ENCODE peak calls at places on chromosome 11, in five cellular contexts. F, C, W, O and L are unnamed samples.

GRCh38 chr11:120229451-120230424 is 10.2 kb upstream of the POU2F3 start:
- DNase-seq in F (peak), C (peak), W (no peak), O (peak), L (no peak)

GRCh38 chr11:926341-926916 is 759 bp downstream of the AP2A2 start:
- DNase-seq in F (no peak), C (peak), W (no peak), O (peak), L (peak)

GRCh38 chr11:2653930-2654739 is 45.7 kb downstream of the KCNQ1OT1 start:
- DNase-seq in F (no peak), C (no peak), W (no peak), O (no peak), L (no peak)

GRCh38 chr11:64357904-64358535 is 942 bp upstream of the RPS6KA4 start:
- DNase-seq in F (no peak), C (peak), W (no peak), O (no peak), L (peak)

GRCh38 chr11:129247129-129247528 is 55.0 kb upstream of the ARHGAP32 start:
- DNase-seq in F (no peak), C (peak), W (no peak), O (no peak), L (no peak)

GRCh38 chr11:125201525-125202121 is 37.1 kb downstream of the PKNOX2 start:
- DNase-seq in F (no peak), C (no peak), W (no peak), O (no peak), L (peak)

GRCh38 chr11:3014314-3014938 is 22.3 kb upstream of the NAP1L4 start:
- DNase-seq in F (no peak), C (no peak), W (no peak), O (no peak), L (no peak)

GRCh38 chr11:129248618-129249017 is 56.5 kb upstream of the ARHGAP32 start:
- DNase-seq in F (no peak), C (peak), W (no peak), O (peak), L (peak)

GRCh38 chr11:63880031-63880841 is 36.7 kb downstream of the RCOR2 start:
- DNase-seq in F (no peak), C (peak), W (no peak), O (peak), L (no peak)

GRCh38 chr11:86041975-86042378 is 26.9 kb downstream of the PICALM start:
- DNase-seq in F (peak), C (peak), W (peak), O (peak), L (peak)

GRCh38 chr11:134126197-134126822 is 57.4 kb downstream of the JAM3 start:
- DNase-seq in F (no peak), C (peak), W (no peak), O (peak), L (peak)

GRCh38 chr11:40401132-40401853 is 1058.2 kb downstream of the LRRC4C start:
- DNase-seq in F (no peak), C (no peak), W (no peak), O (no peak), L (no peak)

GRCh38 chr11:76785513-76785912 is 2.4 kb downstream of the TSKU start:
- DNase-seq in F (no peak), C (no peak), W (no peak), O (no peak), L (no peak)

GRCh38 chr11:91730071-91730470 is 494.5 kb upstream of the FAT3 start:
- DNase-seq in F (no peak), C (no peak), W (no peak), O (no peak), L (peak)

GRCh38 chr11:91749231-91749630 is 475.4 kb upstream of the FAT3 start:
- DNase-seq in F (no peak), C (no peak), W (no peak), O (no peak), L (no peak)

GRCh38 chr11:93370260-93370659 is 39.7 kb downstream of the DEUP1 start:
- DNase-seq in F (no peak), C (peak), W (no peak), O (peak), L (no peak)

GRCh38 chr11:114848027-114848426 is 169.7 kb downstream of the NXPE2 start:
- DNase-seq in F (no peak), C (no peak), W (no peak), O (no peak), L (no peak)

GRCh38 chr11:17402486-17402885 is 14.0 kb upstream of the KCNJ11 start:
- DNase-seq in F (no peak), C (no peak), W (no peak), O (no peak), L (no peak)

GRCh38 chr11:27319065-27319464 is 44.0 kb downstream of the CCDC34 start:
- DNase-seq in F (no peak), C (peak), W (peak), O (no peak), L (no peak)

GRCh38 chr11:65391007-65391406 is 4.6 kb downstream of the FRMD8 start:
- DNase-seq in F (no peak), C (peak), W (no peak), O (peak), L (no peak)

GRCh38 chr11:61727401-61727811 is 25.0 kb upstream of the MYRF start:
- DNase-seq in F (no peak), C (no peak), W (no peak), O (no peak), L (no peak)

GRCh38 chr11:45073575-45074225 is 72.7 kb upstream of the PRDM11 start:
- DNase-seq in F (peak), C (no peak), W (no peak), O (no peak), L (no peak)

GRCh38 chr11:83681944-83682644 is 395.9 kb upstream of the CCDC90B start:
- DNase-seq in F (no peak), C (peak), W (no peak), O (no peak), L (no peak)
- H2AFZ ChIP-seq in F (peak), C (peak), W (no peak), O (no peak), L (peak)

GRCh38 chr11:96013459-96014213 is 89.7 kb upstream of the MTMR2 start:
- DNase-seq in F (peak), C (no peak), W (no peak), O (no peak), L (no peak)
- H2AFZ ChIP-seq in F (peak), C (no peak), W (no peak), O (no peak), L (no peak)

DNA sequence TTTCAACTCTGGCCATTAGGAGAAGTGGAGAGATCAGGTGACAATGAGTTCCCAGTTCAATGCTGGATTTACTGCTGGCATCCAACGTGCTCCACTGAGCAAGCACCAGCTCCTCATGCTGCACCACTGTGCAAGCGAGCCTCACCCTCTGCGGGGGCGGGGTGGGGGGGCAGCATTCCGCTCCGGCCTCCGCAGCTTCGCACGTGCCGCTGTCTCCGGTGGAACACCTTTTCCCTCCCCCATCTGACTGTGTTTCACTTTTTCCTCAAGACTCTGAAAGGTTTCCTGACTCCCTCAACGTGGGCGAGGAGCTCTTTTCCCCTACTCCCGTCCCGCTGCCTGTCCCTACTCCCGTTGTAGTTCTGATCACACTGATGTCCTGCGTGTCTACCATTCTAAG is 835 bp upstream of the RHOD start:
- DNase-seq in F (no peak), C (peak), W (no peak), O (no peak), L (peak)
- H2AFZ ChIP-seq in F (no peak), C (peak), W (peak), O (no peak), L (no peak)

GRCh38 chr11:13206086-13206640 is 71.4 kb upstream of the BMAL1 start:
- DNase-seq in F (no peak), C (no peak), W (no peak), O (no peak), L (no peak)
- H2AFZ ChIP-seq in F (no peak), C (peak), W (no peak), O (no peak), L (no peak)

GRCh38 chr11:11148104-11148509 is 204.9 kb downstream of the CSNK2A3 start:
- DNase-seq in F (no peak), C (peak), W (no peak), O (peak), L (peak)
- H2AFZ ChIP-seq in F (no peak), C (peak), W (no peak), O (no peak), L (peak)

GRCh38 chr11:33801821-33802413 is 27.6 kb upstream of the FBXO3 start:
- DNase-seq in F (no peak), C (peak), W (peak), O (no peak), L (no peak)
- H2AFZ ChIP-seq in F (no peak), C (peak), W (no peak), O (peak), L (peak)

GRCh38 chr11:15119352-15119751 is 4.6 kb downstream of the INSC start:
- DNase-seq in F (no peak), C (no peak), W (no peak), O (no peak), L (no peak)
- H2AFZ ChIP-seq in F (no peak), C (no peak), W (no peak), O (no peak), L (no peak)

GRCh38 chr11:121927789-121928188 is 188.2 kb downstream of the BLID start:
- DNase-seq in F (no peak), C (no peak), W (no peak), O (no peak), L (no peak)

GRCh38 chr11:121929581-121929980 is 186.4 kb downstream of the BLID start:
- DNase-seq in F (no peak), C (peak), W (no peak), O (peak), L (peak)

GRCh38 chr11:121930004-121930965 is 185.7 kb downstream of the BLID start:
- DNase-seq in F (no peak), C (peak), W (peak), O (peak), L (no peak)

GRCh38 chr11:121927359-121927758 is 188.7 kb downstream of the BLID start:
- DNase-seq in F (no peak), C (no peak), W (no peak), O (no peak), L (no peak)

GRCh38 chr11:121928597-121929580 is 187.1 kb downstream of the BLID start:
- DNase-seq in F (no peak), C (peak), W (no peak), O (no peak), L (no peak)
- H2AFZ ChIP-seq in F (no peak), C (peak), W (no peak), O (peak), L (peak)